ENCODE peak calls at places on chromosomes 16 and 17, in nine cellular contexts. N is CD8-positive, alpha-beta T cell; S is stomach; A is transverse colon; C is fibroblast of lung; T is aorta; O is spleen; I is OCI-LY7; M is psoas muscle. D is an unnamed sample. For H3K4me1, the result is how much of the 10 kb centered on the place peaks cover.

GRCh38 chr16:85659805-85660511 is 28.8 kb downstream of the GINS2 start:
- DNase-seq in N (peak), S (peak), A (peak), C (peak), T (peak), O (peak), I (peak), M (peak), D (peak)

GRCh38 chr17:26963163-26963503 is 330.8 kb upstream of the WSB1 start:
- DNase-seq in N (no peak), S (no peak), A (no peak), C (no peak), T (no peak), O (peak), I (no peak), M (no peak), D (no peak)

GRCh38 chr16:30051518-30051917 is 14.0 kb upstream of the ALDOA start:
- DNase-seq in N (no peak), S (no peak), A (no peak), C (no peak), T (no peak), O (no peak), I (no peak), M (no peak), D (no peak)

GRCh38 chr17:1241904-1242303 is 28.3 kb upstream of the BHLHA9 start:
- DNase-seq in N (no peak), S (no peak), A (no peak), C (peak), T (no peak), O (no peak), I (no peak), M (peak), D (no peak)

GRCh38 chr16:1309888-1310831 is 724 bp downstream of the UBE2I start:
- DNase-seq in N (peak), S (peak), A (peak), C (peak), T (peak), O (peak), I (peak), M (peak), D (peak)

GRCh38 chr17:43900858-43901754 is 6.2 kb downstream of the MPP2 start:
- DNase-seq in N (no peak), S (no peak), A (no peak), C (no peak), T (no peak), O (no peak), I (no peak), M (no peak), D (no peak)

GRCh38 chr17:76265624-76266243 is 586 bp downstream of the UBALD2 start:
- DNase-seq in N (peak), S (peak), A (peak), C (peak), T (peak), O (peak), I (peak), M (peak), D (peak)

GRCh38 chr16:69927056-69927757 is 23.9 kb upstream of the CLEC18A start:
- DNase-seq in N (no peak), S (no peak), A (no peak), C (peak), T (peak), O (no peak), I (no peak), M (peak), D (no peak)

GRCh38 chr17:48100591-48101011 is 677 bp downstream of the CBX1 start:
- DNase-seq in N (no peak), S (peak), A (peak), C (peak), T (peak), O (no peak), I (no peak), M (peak), D (peak)

GRCh38 chr17:46176975-46177374 is 16.3 kb downstream of the KANSL1 start:
- DNase-seq in N (no peak), S (no peak), A (no peak), C (no peak), T (no peak), O (no peak), I (no peak), M (no peak), D (no peak)

GRCh38 chr16:11401161-11402050 is 56.1 kb downstream of the RMI2 start:
- DNase-seq in N (no peak), S (peak), A (no peak), C (no peak), T (peak), O (peak), I (no peak), M (peak), D (peak)

GRCh38 chr17:48954300-48954755 is 9.7 kb upstream of the SNF8 start:
- DNase-seq in N (no peak), S (no peak), A (peak), C (peak), T (no peak), O (no peak), I (peak), M (no peak), D (no peak)

GRCh38 chr17:82217530-82218204 is 5.0 kb upstream of the CCDC57 start:
- DNase-seq in N (no peak), S (peak), A (peak), C (peak), T (peak), O (peak), I (no peak), M (peak), D (peak)

GRCh38 chr17:38456031-38456815 is 28.0 kb downstream of the ARHGAP23 start:
- DNase-seq in N (no peak), S (no peak), A (no peak), C (no peak), T (no peak), O (no peak), I (no peak), M (no peak), D (no peak)

GRCh38 chr16:66324785-66325184 is 41.7 kb upstream of the CDH5 start:
- DNase-seq in N (no peak), S (no peak), A (no peak), C (no peak), T (no peak), O (no peak), I (peak), M (no peak), D (no peak)

GRCh38 chr16:4679854-4680636 is 13.3 kb upstream of the NUDT16L1 start:
- DNase-seq in N (no peak), S (peak), A (peak), C (peak), T (peak), O (peak), I (no peak), M (peak), D (peak)

GRCh38 chr17:82649501-82650261 is 1.4 kb upstream of the WDR45B start:
- DNase-seq in N (no peak), S (no peak), A (no peak), C (no peak), T (peak), O (peak), I (no peak), M (no peak), D (no peak)

GRCh38 chr16:4928227-4928626 is 8.7 kb downstream of the PPL start:
- DNase-seq in N (no peak), S (no peak), A (no peak), C (no peak), T (no peak), O (no peak), I (no peak), M (no peak), D (no peak)

GRCh38 chr17:28416703-28417311 is 10.8 kb upstream of the SLC46A1 start:
- DNase-seq in N (peak), S (peak), A (peak), C (peak), T (peak), O (no peak), I (peak), M (no peak), D (peak)

GRCh38 chr17:43540821-43541674 is 5.1 kb downstream of the ETV4 start:
- DNase-seq in N (no peak), S (no peak), A (no peak), C (peak), T (no peak), O (no peak), I (no peak), M (no peak), D (no peak)

GRCh38 chr17:76166906-76167305 is 25.9 kb upstream of the FOXJ1 start:
- DNase-seq in N (no peak), S (no peak), A (no peak), C (no peak), T (no peak), O (no peak), I (no peak), M (no peak), D (no peak)

GRCh38 chr17:13541032-13541480 is 60.7 kb downstream of the HS3ST3A1 start:
- DNase-seq in N (no peak), S (no peak), A (no peak), C (peak), T (no peak), O (no peak), I (no peak), M (no peak), D (no peak)

GRCh38 chr17:31802502-31802901 is 56.5 kb downstream of the COPRS start:
- DNase-seq in N (no peak), S (no peak), A (no peak), C (no peak), T (no peak), O (no peak), I (peak), M (no peak), D (peak)

DNA sequence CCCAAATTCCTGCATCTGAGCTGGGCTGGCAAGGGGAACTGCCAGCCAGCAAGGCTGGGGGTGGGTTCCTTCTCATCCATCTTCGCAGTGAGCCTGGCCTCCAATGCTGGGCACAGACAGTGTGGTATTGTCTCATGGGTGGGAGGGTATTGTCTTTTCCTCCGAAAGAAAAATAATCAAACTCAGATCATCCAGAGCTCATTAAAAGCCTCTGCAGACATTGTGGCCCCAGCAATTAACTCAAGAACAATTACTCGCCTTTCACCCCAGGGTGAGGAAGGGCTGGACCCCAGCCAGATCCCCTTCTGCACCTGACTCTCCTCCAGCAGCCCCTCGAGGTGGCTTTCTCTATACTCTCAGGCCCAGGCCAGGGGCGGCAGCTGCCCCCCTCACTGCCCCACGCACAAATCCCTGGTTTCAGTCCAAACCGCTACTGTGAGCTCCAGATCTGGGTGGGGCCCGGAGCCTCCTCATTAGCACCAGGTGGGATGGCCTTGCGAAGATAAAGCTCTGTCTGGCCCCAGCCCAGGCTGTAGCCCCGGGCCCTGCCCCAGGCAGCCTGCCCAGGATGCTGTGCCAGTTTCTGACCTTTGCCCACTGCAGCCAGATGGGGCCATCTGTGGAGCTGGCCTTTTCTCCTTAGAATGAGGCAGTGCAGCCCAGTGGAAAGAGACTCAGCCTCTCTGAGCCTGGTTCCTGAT is 2.3 kb upstream of the KRT15 start:
- DNase-seq in N (no peak), S (no peak), A (peak), C (no peak), T (no peak), O (no peak), I (no peak), M (no peak), D (no peak)
- H3K4me1 ChIP-seq in N (under half), S (under half), A (half or more), C (under half), T (under half), O (under half), I (under half), M (under half), D (under half)

GRCh38 chr16:31215287-31216115 is 1.4 kb downstream of the PYDC1 start:
- DNase-seq in N (no peak), S (peak), A (peak), C (peak), T (peak), O (peak), I (no peak), M (peak), D (peak)
- H3K4me1 ChIP-seq in N (under half), S (under half), A (under half), C (under half), T (under half), O (under half), I (under half), M (half or more), D (under half)

GRCh38 chr17:19540706-19541370 is 7.2 kb downstream of the SLC47A1 start:
- DNase-seq in N (no peak), S (no peak), A (no peak), C (no peak), T (no peak), O (no peak), I (no peak), M (no peak), D (no peak)
- H3K4me1 ChIP-seq in N (under half), S (under half), A (under half), C (under half), T (under half), O (under half), I (under half), M (under half), D (under half)

GRCh38 chr16:57476546-57477410 is 9.5 kb downstream of the DOK4 start:
- DNase-seq in N (no peak), S (no peak), A (no peak), C (no peak), T (no peak), O (peak), I (no peak), M (no peak), D (no peak)
- H3K4me1 ChIP-seq in N (under half), S (half or more), A (under half), C (under half), T (under half), O (half or more), I (under half), M (under half), D (half or more)

GRCh38 chr17:79695293-79696158 is 35.2 kb upstream of the ENPP7 start:
- DNase-seq in N (no peak), S (no peak), A (no peak), C (peak), T (no peak), O (no peak), I (no peak), M (no peak), D (no peak)

GRCh38 chr17:79699386-79700036 is 31.2 kb upstream of the ENPP7 start:
- DNase-seq in N (no peak), S (no peak), A (no peak), C (no peak), T (no peak), O (no peak), I (no peak), M (no peak), D (no peak)

GRCh38 chr17:79700574-79700973 is 30.2 kb upstream of the ENPP7 start:
- DNase-seq in N (no peak), S (no peak), A (no peak), C (no peak), T (no peak), O (no peak), I (no peak), M (no peak), D (no peak)

GRCh38 chr17:79696159-79696982 is 34.4 kb upstream of the ENPP7 start:
- DNase-seq in N (no peak), S (no peak), A (no peak), C (no peak), T (no peak), O (no peak), I (no peak), M (no peak), D (no peak)

DNA sequence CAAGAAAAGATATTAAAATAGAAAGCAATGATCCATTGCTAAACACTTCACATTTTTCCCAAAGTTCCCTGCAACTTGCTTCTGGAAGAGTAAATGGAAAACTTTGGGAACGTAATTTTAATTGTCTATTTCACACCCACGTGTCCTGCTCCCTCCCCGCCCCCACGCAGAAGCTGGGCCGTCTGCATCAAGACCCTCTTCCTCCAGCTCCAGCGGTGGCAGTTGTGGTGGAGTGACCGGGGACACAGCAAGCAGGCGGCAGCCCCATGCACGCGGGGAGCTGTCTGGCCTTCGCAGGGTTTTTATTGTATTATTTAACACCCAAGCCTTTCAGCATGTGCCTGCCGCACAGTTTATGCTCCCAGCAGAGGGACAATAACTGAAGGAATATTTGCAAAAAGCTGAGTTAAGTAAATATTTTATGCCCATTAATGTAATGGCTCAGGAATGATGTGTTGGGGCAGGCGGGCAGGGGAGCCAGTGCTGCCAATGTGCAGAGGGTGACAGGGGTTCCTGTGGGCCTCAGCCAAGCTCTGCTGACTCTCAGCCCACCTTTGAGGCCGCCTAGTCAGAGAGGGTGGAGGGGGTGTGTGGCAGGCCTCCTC is 32.6 kb upstream of the ENPP7 start:
- DNase-seq in N (no peak), S (no peak), A (no peak), C (no peak), T (no peak), O (no peak), I (no peak), M (no peak), D (no peak)
- H3K4me1 ChIP-seq in N (under half), S (under half), A (under half), C (under half), T (under half), O (under half), I (under half), M (under half), D (under half)

GRCh38 chr17:57313276-57313835 is 57.0 kb downstream of the MSI2 start:
- DNase-seq in N (no peak), S (no peak), A (no peak), C (no peak), T (no peak), O (no peak), I (peak), M (no peak), D (no peak)

GRCh38 chr17:57315061-57315851 is 58.9 kb downstream of the MSI2 start:
- DNase-seq in N (no peak), S (no peak), A (no peak), C (no peak), T (no peak), O (no peak), I (no peak), M (no peak), D (no peak)

GRCh38 chr17:57309479-57309878 is 53.2 kb downstream of the MSI2 start:
- DNase-seq in N (no peak), S (no peak), A (no peak), C (no peak), T (no peak), O (no peak), I (no peak), M (no peak), D (no peak)

GRCh38 chr17:57311281-57312216 is 55.2 kb downstream of the MSI2 start:
- DNase-seq in N (no peak), S (peak), A (peak), C (no peak), T (no peak), O (no peak), I (no peak), M (no peak), D (no peak)

DNA sequence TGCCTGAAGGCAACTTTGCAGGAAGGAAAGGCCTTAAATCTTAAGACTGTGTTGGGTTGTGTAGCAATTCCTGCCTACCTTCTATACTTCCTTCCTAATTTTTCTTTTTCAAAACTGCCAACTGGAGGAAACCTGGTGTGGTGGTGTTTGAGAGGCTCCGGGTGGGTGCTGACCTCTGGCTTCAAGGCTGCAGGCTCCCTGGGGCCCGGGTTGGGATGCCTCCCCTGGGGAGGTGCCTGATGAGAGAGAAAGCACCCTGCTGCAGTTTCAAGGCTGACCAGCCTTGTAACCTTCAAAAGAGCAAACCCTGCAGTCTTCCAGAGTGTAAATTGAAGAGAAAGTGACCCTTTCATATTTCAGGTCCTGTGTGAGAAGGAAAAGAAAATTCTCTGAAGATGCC is 55.9 kb downstream of the MSI2 start:
- DNase-seq in N (no peak), S (no peak), A (no peak), C (no peak), T (no peak), O (no peak), I (no peak), M (no peak), D (no peak)
- H3K4me1 ChIP-seq in N (under half), S (under half), A (under half), C (under half), T (under half), O (under half), I (under half), M (under half), D (under half)

D was measured in lower lobe of right lung.